ENCODE peak calls at places on chromosomes 2 and 18, in six cellular contexts. Q is right cardiac atrium, H is upper lobe of right lung, E is IMR-90, K is uterus, N is K562. S is an unnamed sample. For H3K4me1 and H3K9me3, the result is how much of the 10 kb centered on the place peaks cover.

GRCh38 chr2:23541453-23542334 is 156.7 kb downstream of the KLHL29 start:
- DNase-seq in Q (no peak), H (no peak), E (no peak), K (peak), N (no peak), S (no peak)

GRCh38 chr2:148237911-148238310 is 217.0 kb downstream of the MBD5 start:
- DNase-seq in Q (no peak), H (no peak), E (no peak), K (no peak), N (no peak), S (no peak)

GRCh38 chr2:96815326-96816126 is 542 bp upstream of the CNNM3 start:
- DNase-seq in Q (peak), H (no peak), E (peak), K (no peak), N (peak), S (peak)

GRCh38 chr2:79935771-79936657 is 368.5 kb downstream of the LRRTM1 start:
- DNase-seq in Q (peak), H (no peak), E (peak), K (no peak), N (peak), S (peak)

GRCh38 chr18:36567800-36568199 is 261.0 kb downstream of the TPGS2 start:
- DNase-seq in Q (no peak), H (no peak), E (no peak), K (no peak), N (no peak), S (no peak)

GRCh38 chr2:183035298-183035953 is 2.8 kb downstream of the NCKAP1 start:
- DNase-seq in Q (no peak), H (no peak), E (peak), K (no peak), N (no peak), S (no peak)

GRCh38 chr2:133568172-133568571 is at the start of gene NCKAP5:
- DNase-seq in Q (peak), H (no peak), E (peak), K (no peak), N (no peak), S (peak)

GRCh38 chr18:21117385-21118135 is 5.9 kb upstream of the ROCK1 start:
- DNase-seq in Q (no peak), H (no peak), E (peak), K (peak), N (no peak), S (no peak)

GRCh38 chr2:128374001-128374710 is 55.5 kb upstream of the HS6ST1 start:
- DNase-seq in Q (peak), H (peak), E (peak), K (peak), N (no peak), S (no peak)

GRCh38 chr18:74328196-74328595 is 12.6 kb downstream of the C18orf63 start:
- DNase-seq in Q (no peak), H (no peak), E (no peak), K (no peak), N (no peak), S (no peak)

GRCh38 chr2:50514881-50515280 is 517.1 kb downstream of the NRXN1 start:
- DNase-seq in Q (no peak), H (no peak), E (no peak), K (no peak), N (no peak), S (no peak)

GRCh38 chr18:70288851-70289328 is at the start of gene SOCS6:
- DNase-seq in Q (peak), H (peak), E (peak), K (peak), N (no peak), S (peak)

GRCh38 chr2:95159690-95160449 is at the start of gene ZNF514:
- DNase-seq in Q (peak), H (peak), E (peak), K (peak), N (peak), S (peak)

GRCh38 chr2:203594541-203594940 is 59.4 kb upstream of the RAPH1 start:
- DNase-seq in Q (no peak), H (no peak), E (peak), K (no peak), N (no peak), S (no peak)

GRCh38 chr2:197453123-197453913 is at the start of gene COQ10B:
- DNase-seq in Q (peak), H (peak), E (peak), K (peak), N (peak), S (peak)

GRCh38 chr2:98759827-98760625 is 29.1 kb upstream of the MGAT4A start:
- DNase-seq in Q (no peak), H (no peak), E (no peak), K (no peak), N (no peak), S (no peak)
- H3K4me1 ChIP-seq in Q (under half), H (under half), E (under half), K (under half), N (under half), S (under half)

GRCh38 chr2:112643488-112643887 is 2.3 kb upstream of the SLC20A1 start:
- DNase-seq in Q (no peak), H (no peak), E (no peak), K (no peak), N (no peak), S (no peak)

GRCh38 chr2:112642961-112643360 is 2.8 kb upstream of the SLC20A1 start:
- DNase-seq in Q (no peak), H (no peak), E (no peak), K (no peak), N (no peak), S (no peak)

GRCh38 chr2:112645396-112646101 is at the start of gene SLC20A1:
- DNase-seq in Q (peak), H (peak), E (peak), K (peak), N (peak), S (peak)

GRCh38 chr2:112644933-112645395 is 775 bp upstream of the SLC20A1 start:
- DNase-seq in Q (no peak), H (peak), E (peak), K (no peak), N (peak), S (no peak)

GRCh38 chr2:112644155-112644932 is 1.4 kb upstream of the SLC20A1 start:
- DNase-seq in Q (no peak), H (no peak), E (no peak), K (no peak), N (no peak), S (peak)
- H3K9me3 ChIP-seq in Q (under half), H (under half), E (under half), K (under half), N (under half), S (under half)

DNA sequence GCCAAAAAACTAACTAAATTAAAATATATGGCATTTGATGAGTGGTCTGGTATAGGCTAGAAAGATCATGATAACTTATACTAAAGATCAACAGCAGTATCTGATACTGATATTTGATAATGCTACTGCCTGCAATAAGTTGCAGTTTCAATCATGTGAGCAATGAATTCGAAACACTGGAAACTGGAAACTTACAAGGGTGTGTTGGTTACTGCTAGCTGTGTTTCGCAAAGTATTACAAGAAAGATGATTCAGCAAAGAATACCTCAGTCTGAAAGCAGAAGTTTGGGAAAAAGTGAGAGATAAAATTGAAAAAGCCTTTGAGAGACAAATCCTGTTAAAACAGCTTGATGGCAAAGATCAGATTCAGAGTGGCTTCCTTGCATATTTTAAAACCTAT is 294.5 kb downstream of the CCDC178 start:
- DNase-seq in Q (no peak), H (no peak), E (no peak), K (no peak), N (no peak), S (no peak)
- H3K27ac ChIP-seq in Q (no peak), H (no peak), E (no peak), K (no peak), N (no peak), S (no peak)

GRCh38 chr2:9221223-9221622 is 14.6 kb downstream of the ASAP2 start:
- DNase-seq in Q (no peak), H (no peak), E (no peak), K (peak), N (no peak), S (no peak)
- H3K4me1 ChIP-seq in Q (under half), H (under half), E (under half), K (under half), N (under half), S (under half)

DNA sequence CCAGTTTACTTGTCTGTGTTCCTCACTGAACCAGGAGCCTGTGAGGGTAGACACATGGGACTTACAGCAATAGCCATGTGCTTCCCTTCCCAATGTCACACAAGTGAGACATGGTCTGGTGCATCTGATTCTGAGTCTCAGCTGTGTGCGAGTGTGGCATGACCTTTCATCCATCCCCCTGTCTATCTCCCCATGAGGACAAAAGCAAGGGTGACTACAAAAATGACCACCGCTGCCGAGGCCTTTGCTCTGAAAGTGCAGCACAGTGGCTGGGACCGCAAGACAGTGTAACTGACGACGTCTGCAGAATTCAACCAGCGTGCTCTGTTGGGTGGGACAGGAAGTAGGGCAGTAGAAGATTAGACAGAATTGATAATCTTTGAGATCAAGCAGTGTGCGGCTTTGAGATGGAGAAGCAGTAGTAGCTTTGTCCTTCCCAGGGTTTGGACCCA is 50.5 kb downstream of the RAB31 start:
- DNase-seq in Q (no peak), H (no peak), E (no peak), K (no peak), N (no peak), S (no peak)
- H3K9me3 ChIP-seq in Q (under half), H (under half), E (under half), K (under half), N (under half), S (under half)

GRCh38 chr2:54814367-54815155 is 91.1 kb downstream of the EML6 start:
- DNase-seq in Q (no peak), H (no peak), E (no peak), K (no peak), N (no peak), S (no peak)
- H3K27ac ChIP-seq in Q (no peak), H (no peak), E (no peak), K (no peak), N (no peak), S (no peak)

GRCh38 chr2:167331636-167332232 is 443.5 kb downstream of the XIRP2 start:
- DNase-seq in Q (peak), H (no peak), E (no peak), K (no peak), N (no peak), S (peak)
- H3K4me1 ChIP-seq in Q (under half), H (under half), E (under half), K (under half), N (under half), S (under half)

GRCh38 chr2:27572439-27572838 is 10.4 kb upstream of the ZNF512 start:
- DNase-seq in Q (no peak), H (no peak), E (no peak), K (no peak), N (no peak), S (no peak)

GRCh38 chr2:27571197-27571596 is 11.6 kb upstream of the ZNF512 start:
- DNase-seq in Q (no peak), H (no peak), E (no peak), K (no peak), N (no peak), S (no peak)

GRCh38 chr2:27572998-27573429 is 9.8 kb upstream of the ZNF512 start:
- DNase-seq in Q (no peak), H (no peak), E (no peak), K (no peak), N (no peak), S (no peak)

GRCh38 chr2:27571681-27572080 is 11.2 kb upstream of the ZNF512 start:
- DNase-seq in Q (no peak), H (no peak), E (no peak), K (no peak), N (no peak), S (no peak)

DNA sequence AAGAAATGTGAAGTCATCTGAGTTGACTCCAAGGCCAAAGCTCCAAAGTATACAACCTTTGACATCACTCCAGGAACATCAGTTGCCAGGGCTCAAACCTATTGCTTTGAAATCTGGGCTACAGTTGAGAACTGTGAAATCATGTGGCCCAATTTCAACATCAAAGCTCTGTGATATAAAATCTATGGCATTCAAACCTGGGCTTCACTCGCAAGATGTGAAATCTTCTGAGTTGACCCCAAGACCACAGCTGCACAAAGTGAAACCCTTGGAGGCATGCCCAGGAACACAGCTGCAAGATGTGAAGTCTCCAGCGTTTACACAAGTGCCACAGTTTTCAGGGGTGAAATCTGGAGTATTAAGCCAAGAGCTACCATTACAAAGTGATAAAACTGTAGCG is 9.4 kb upstream of the ZNF512 start:
- DNase-seq in Q (no peak), H (no peak), E (peak), K (no peak), N (no peak), S (no peak)
- H3K9me3 ChIP-seq in Q (under half), H (under half), E (under half), K (under half), N (under half), S (under half)

GRCh38 chr18:9683418-9684396 is 24.4 kb upstream of the RAB31 start:
- DNase-seq in Q (no peak), H (no peak), E (peak), K (peak), N (peak), S (no peak)
- H3K27ac ChIP-seq in Q (peak), H (peak), E (no peak), K (peak), N (peak), S (peak)

GRCh38 chr2:152407204-152407721 is 72.3 kb downstream of the FMNL2 start:
- DNase-seq in Q (peak), H (no peak), E (peak), K (peak), N (peak), S (peak)

GRCh38 chr2:152408260-152408659 is 73.3 kb downstream of the FMNL2 start:
- DNase-seq in Q (no peak), H (no peak), E (no peak), K (no peak), N (no peak), S (no peak)

GRCh38 chr2:152406836-152407161 is 71.8 kb downstream of the FMNL2 start:
- DNase-seq in Q (no peak), H (no peak), E (no peak), K (no peak), N (no peak), S (no peak)

GRCh38 chr2:152406119-152406835 is 71.3 kb downstream of the FMNL2 start:
- DNase-seq in Q (no peak), H (no peak), E (no peak), K (no peak), N (no peak), S (no peak)

GRCh38 chr2:152407806-152408205 is 72.8 kb downstream of the FMNL2 start:
- DNase-seq in Q (no peak), H (no peak), E (no peak), K (no peak), N (no peak), S (no peak)
- H3K4me1 ChIP-seq in Q (under half), H (half or more), E (under half), K (under half), N (under half), S (under half)

S was measured in colonic mucosa.